ENCODE peak calls at places on chromosomes 4 and X, in six cellular contexts. A, X, P, N, V and B are unnamed samples.

GRCh38 chr4:89835413-89835812 is 1.5 kb downstream of the SNCA start:
- DNase-seq in A (no peak), X (no peak), P (no peak), N (no peak), V (no peak), B (no peak)

GRCh38 chrX:118174516-118174915 is 57.9 kb upstream of the KLHL13 start:
- DNase-seq in A (no peak), X (no peak), P (no peak), N (no peak), V (no peak), B (no peak)

GRCh38 chrX:97009391-97009790 is 125.7 kb downstream of the RPA4 start:
- DNase-seq in A (no peak), X (no peak), P (no peak), N (no peak), V (no peak), B (no peak)

GRCh38 chr4:3880595-3881120 is 114.5 kb downstream of the ADRA2C start:
- DNase-seq in A (peak), X (peak), P (peak), N (peak), V (no peak), B (peak)

GRCh38 chr4:169665039-169665732 is 44.8 kb downstream of the CLCN3 start:
- DNase-seq in A (no peak), X (no peak), P (peak), N (peak), V (no peak), B (no peak)

GRCh38 chr4:5381981-5382441 is 326.3 kb downstream of the EVC2 start:
- DNase-seq in A (peak), X (no peak), P (no peak), N (no peak), V (no peak), B (no peak)

GRCh38 chrX:22060451-22060940 is 28.4 kb downstream of the PHEX start:
- DNase-seq in A (peak), X (no peak), P (no peak), N (peak), V (no peak), B (peak)

GRCh38 chr4:124111922-124112321 is 600.6 kb downstream of the ANKRD50 start:
- DNase-seq in A (peak), X (peak), P (no peak), N (peak), V (no peak), B (peak)

GRCh38 chrX:16869393-16870094 is 618 bp downstream of the RBBP7 start:
- DNase-seq in A (peak), X (no peak), P (peak), N (peak), V (no peak), B (peak)

DNA sequence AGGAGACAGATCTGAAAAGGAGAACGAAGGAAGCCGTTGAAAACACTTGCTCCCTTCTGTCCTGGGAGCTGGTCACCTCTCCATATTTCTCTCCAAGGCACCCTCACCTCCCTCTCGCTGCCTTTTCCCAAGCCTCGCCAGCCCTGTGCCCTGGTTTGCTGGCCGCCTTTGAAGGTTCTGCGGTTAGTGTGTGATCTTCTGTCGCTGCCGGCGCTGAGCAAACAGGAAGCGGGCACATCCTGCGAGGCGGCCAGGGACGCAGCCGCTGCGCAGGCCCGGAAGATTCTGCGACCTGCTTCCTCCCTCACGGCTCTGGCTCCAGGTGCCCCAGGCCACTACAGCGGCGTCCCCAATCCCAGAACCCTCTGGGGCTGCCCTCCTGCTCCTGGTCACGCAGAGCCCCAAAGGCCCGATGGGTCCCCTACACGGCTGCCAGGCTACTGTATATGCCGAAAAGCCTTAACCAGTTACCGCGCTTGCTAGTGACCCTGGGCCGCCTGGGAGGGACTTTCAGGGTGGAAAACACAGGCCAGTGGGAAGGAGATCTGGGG is 2.5 kb upstream of the SASH3 start:
- DNase-seq in A (no peak), X (peak), P (no peak), N (peak), V (no peak), B (peak)
- TF ChIP-seq MYC in A (no peak), X (no peak), P (no peak), N (no peak), V (no peak), B (no peak)

GRCh38 chrX:103685396-103685795 is 1.1 kb downstream of the MORF4L2 start:
- DNase-seq in A (peak), X (no peak), P (peak), N (no peak), V (no peak), B (peak)

GRCh38 chrX:103687696-103688191 is 1.2 kb upstream of the MORF4L2 start:
- DNase-seq in A (peak), X (peak), P (peak), N (peak), V (peak), B (peak)

GRCh38 chrX:103686199-103687072 is at the start of gene MORF4L2:
- DNase-seq in A (peak), X (peak), P (peak), N (peak), V (peak), B (peak)

GRCh38 chrX:103688949-103689348 is 2.5 kb upstream of the MORF4L2 start:
- DNase-seq in A (peak), X (peak), P (no peak), N (peak), V (no peak), B (peak)

DNA sequence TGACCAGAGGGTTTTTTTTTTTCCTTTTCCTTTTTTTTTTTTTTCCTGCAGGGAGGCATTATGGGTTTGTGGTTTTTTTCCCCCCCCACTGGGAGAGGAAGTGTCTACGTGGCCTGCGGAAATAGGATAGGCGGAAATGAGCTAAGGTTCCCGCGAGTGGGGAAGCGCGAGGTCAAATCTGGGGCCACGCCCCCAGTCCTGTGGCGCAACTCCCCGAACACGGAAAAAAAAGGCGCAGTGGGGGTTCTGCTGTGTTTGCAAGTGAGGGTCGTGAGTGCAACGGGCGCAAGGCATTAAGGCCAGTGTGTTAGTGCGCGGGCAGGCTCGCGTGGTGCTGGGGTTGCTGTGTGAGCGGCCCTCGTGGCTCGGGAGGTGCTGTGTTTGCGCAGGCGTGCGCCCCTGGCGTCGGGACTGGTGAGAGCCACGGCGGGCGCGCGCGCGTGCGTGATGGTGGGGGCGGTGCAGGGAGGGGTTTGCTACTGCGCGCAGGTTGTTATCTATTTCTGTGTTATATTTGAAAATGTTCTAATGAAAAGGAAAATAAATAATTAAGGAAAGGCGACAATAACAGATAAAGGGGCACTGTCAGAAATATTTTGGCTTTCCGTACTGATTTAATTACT is 685 bp upstream of the MORF4L2 start:
- DNase-seq in A (peak), X (no peak), P (peak), N (no peak), V (no peak), B (peak)
- TF ChIP-seq POLR2A in A (peak), X (peak), P (peak), N (peak), V (peak), B (peak)

GRCh38 chrX:25968920-25969319 is 169.2 kb upstream of the MAGEB18 start:
- DNase-seq in A (peak), X (peak), P (peak), N (peak), V (no peak), B (peak)
- TF ChIP-seq MAX in A (no peak), X (no peak), P (no peak), N (no peak), V (no peak), B (no peak)

DNA sequence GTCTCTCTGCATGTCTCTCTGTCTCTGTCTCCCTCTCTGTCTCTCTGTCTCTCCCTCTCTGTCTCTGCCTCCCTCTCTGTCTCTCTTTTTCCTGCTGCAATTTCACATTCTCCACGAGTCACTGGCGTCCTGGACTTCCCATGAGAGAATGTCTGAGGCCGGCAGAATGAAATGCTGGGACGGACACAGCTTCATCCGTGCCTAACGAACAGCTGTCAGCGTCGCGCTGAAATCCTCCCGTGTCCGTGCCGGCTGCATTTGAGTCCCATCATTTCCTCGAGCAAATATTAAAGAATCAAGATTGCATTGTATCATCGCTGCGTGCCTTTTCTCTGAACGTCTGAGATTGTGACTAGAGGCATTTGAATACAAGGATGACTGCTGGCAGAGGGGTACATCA is 279.8 kb downstream of the ASMT start:
- DNase-seq in A (no peak), X (no peak), P (no peak), N (no peak), V (no peak), B (no peak)
- TF ChIP-seq MYC in A (no peak), X (no peak), P (no peak), N (no peak), V (no peak), B (no peak)

GRCh38 chrX:57121162-57121741 is at the start of gene SPIN2B:
- DNase-seq in A (peak), X (peak), P (peak), N (peak), V (peak), B (peak)
- TF ChIP-seq POLR2A in A (peak), X (peak), P (peak), N (peak), V (peak), B (peak)

GRCh38 chr4:13541720-13542576 is 2.4 kb downstream of the NKX3-2 start:
- DNase-seq in A (peak), X (no peak), P (no peak), N (no peak), V (no peak), B (no peak)
- TF ChIP-seq MAX in A (peak), X (no peak), P (no peak), N (no peak), V (no peak), B (no peak)

DNA sequence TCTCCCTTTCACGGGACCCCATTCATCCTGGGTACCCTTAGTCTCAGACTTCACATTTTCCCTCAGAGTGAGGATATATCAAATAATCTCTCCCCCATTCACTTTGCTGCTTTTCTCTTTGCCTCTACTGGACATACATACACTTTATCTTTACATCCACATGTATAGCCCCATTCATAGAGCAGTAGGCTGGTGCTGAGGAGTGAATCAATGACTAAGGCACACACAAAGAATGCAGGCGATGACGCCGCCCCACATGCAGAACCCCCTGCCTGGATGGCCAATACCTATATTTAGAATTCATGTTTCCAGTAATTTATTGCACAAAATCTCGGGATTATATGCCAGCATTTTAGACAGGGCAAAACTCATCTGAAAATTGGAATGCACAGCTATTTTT is 554.3 kb upstream of the TENM3 start:
- DNase-seq in A (no peak), X (no peak), P (no peak), N (no peak), V (no peak), B (no peak)
- TF ChIP-seq MYC in A (no peak), X (no peak), P (no peak), N (no peak), V (no peak), B (no peak)

DNA sequence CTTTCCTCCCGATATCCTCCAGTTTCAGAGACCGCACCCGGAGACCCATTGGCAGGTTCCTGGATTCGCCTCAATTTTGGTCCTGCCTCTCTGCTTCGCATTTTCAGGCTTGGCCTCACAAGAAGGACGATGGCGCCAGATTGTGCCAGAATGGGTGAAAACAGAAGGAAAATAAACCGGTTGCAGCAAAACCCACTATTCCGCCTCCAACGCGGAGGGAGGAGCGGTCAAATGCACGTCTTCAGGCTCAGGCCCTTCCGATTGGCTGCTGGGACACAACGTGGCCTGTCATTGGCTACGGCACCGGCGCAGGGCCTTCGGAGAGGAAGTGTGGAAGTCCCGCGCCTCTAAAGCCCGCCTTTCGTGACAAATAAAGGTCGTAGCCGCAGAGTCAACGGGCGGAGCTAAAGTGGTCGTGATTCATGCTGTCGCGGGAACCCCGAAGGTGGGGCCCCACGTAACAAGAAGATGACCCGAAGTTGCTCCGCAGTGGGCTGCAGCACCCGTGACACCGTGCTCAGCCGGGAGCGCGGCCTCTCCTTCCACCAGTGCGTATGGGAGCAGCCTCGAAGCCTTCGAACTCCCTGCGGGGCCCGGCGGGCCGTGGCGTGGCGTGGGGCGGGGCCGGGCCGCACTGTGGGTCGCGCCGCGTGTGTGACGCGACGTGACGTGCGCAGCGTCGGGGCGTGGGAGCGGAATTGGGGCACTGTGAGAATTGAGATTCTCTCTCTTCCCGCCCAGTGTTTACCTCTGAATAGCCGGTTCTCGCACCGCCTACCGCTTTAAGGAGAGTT is at the start of gene THAP9:
- DNase-seq in A (peak), X (peak), P (peak), N (peak), V (peak), B (peak)
- TF ChIP-seq POLR2A in A (peak), X (peak), P (peak), N (peak), V (peak), B (peak)